ENCODE peak calls at places on chromosomes 6 and 20, in ten cellular contexts. B is H9; H is upper lobe of right lung; V is CD8-positive, alpha-beta T cell; Y is pancreas; I is adrenal gland; Q is left lung; C is tibial artery; K is dorsolateral prefrontal cortex; L is ovary. W is an unnamed sample.

GRCh38 chr6:45378324-45378926 is 691 bp upstream of the SUPT3H start:
- DNase-seq in B (no peak), H (no peak), V (no peak), Y (peak; percentile 68), I (no peak), Q (peak; percentile 43), C (peak; percentile 36), K (peak; percentile 38), L (no peak), W (no peak)

GRCh38 chr6:48765352-48765961 is 654.5 kb upstream of the PTCHD4 start:
- DNase-seq in B (peak; percentile 44), H (no peak), V (no peak), Y (no peak), I (peak; percentile 32), Q (no peak), C (no peak), K (peak; percentile 42), L (no peak), W (peak; percentile 57)

GRCh38 chr6:37190159-37190535 is 20.2 kb downstream of the PIM1 start:
- DNase-seq in B (no peak), H (no peak), V (no peak), Y (no peak), I (no peak), Q (no peak), C (no peak), K (no peak), L (no peak), W (peak; percentile 31)

GRCh38 chr20:23100754-23101107 is 14.6 kb upstream of the CD93 start:
- DNase-seq in B (no peak), H (no peak), V (no peak), Y (no peak), I (no peak), Q (no peak), C (no peak), K (no peak), L (no peak), W (no peak)

GRCh38 chr6:13383280-13384163 is 55.2 kb upstream of the TBC1D7 start:
- DNase-seq in B (no peak), H (no peak), V (no peak), Y (no peak), I (no peak), Q (no peak), C (no peak), K (no peak), L (no peak), W (no peak)

GRCh38 chr20:5767493-5768098 is 17.4 kb downstream of the SHLD1 start:
- DNase-seq in B (no peak), H (no peak), V (no peak), Y (no peak), I (no peak), Q (no peak), C (no peak), K (no peak), L (no peak), W (no peak)

GRCh38 chr6:20168668-20169633 is 43.3 kb downstream of the MBOAT1 start:
- DNase-seq in B (no peak), H (no peak), V (no peak), Y (no peak), I (peak; percentile 46), Q (no peak), C (peak; percentile 47), K (no peak), L (peak; percentile 42), W (no peak)

GRCh38 chr6:124955108-124955851 is 7.0 kb upstream of the RNF217 start:
- DNase-seq in B (no peak), H (no peak), V (no peak), Y (no peak), I (no peak), Q (no peak), C (no peak), K (no peak), L (no peak), W (no peak)

GRCh38 chr6:63672582-63673129 is 37.1 kb downstream of the PHF3 start:
- DNase-seq in B (no peak), H (no peak), V (no peak), Y (no peak), I (no peak), Q (no peak), C (no peak), K (no peak), L (no peak), W (no peak)

GRCh38 chr6:36249010-36249409 is 20.9 kb upstream of the PNPLA1 start:
- DNase-seq in B (no peak), H (no peak), V (no peak), Y (no peak), I (no peak), Q (no peak), C (no peak), K (no peak), L (no peak), W (peak; percentile 14)

GRCh38 chr20:38137441-38138037 is 27.5 kb downstream of the TGM2 start:
- DNase-seq in B (no peak), H (peak; percentile 45), V (no peak), Y (peak; percentile 24), I (no peak), Q (peak; percentile 10), C (no peak), K (no peak), L (no peak), W (no peak)

GRCh38 chr20:61543086-61543485 is 291.0 kb downstream of the CDH4 start:
- DNase-seq in B (no peak), H (no peak), V (no peak), Y (no peak), I (no peak), Q (no peak), C (no peak), K (no peak), L (no peak), W (no peak)

GRCh38 chr6:94636780-94637385 is 940.5 kb upstream of the MANEA start:
- DNase-seq in B (peak; percentile 36), H (no peak), V (no peak), Y (no peak), I (no peak), Q (no peak), C (no peak), K (no peak), L (no peak), W (no peak)

GRCh38 chr6:105087571-105088211 is 92.1 kb downstream of the POPDC3 start:
- DNase-seq in B (no peak), H (no peak), V (no peak), Y (no peak), I (peak; percentile 42), Q (no peak), C (no peak), K (no peak), L (peak; percentile 47), W (peak; percentile 40)

GRCh38 chr20:58087567-58087858 is 140.9 kb downstream of the ANKRD60 start:
- DNase-seq in B (no peak), H (no peak), V (no peak), Y (no peak), I (no peak), Q (no peak), C (no peak), K (no peak), L (no peak), W (no peak)
- TF ChIP-seq CTCF in B (no peak), H (no peak), V (no peak), Y (no peak), I (no peak), Q (no peak), C (no peak), K (no peak), L (no peak), W (no peak)

DNA sequence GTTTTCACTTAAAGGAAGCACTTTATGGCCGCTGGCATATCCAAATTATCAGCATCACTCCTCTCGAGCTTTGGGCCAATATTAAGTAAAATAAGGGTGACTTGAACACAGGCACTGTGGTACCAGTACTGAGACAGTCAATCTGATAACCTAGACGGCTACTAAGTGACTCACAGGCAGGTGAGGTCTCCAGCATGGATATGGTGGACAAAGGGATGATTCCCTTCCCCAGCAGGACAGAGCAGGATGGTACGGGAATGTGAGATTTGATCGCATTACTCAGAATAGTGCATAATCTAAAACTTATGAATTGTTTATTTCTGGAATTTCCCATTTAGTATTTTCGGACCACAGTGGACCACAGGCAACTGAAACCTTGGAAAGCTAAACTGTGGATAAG is 55.7 kb downstream of the TNFRSF21 start:
- DNase-seq in B (no peak), H (no peak), V (no peak), Y (no peak), I (no peak), Q (no peak), C (no peak), K (no peak), L (no peak), W (no peak)
- H3K27ac ChIP-seq in B (no peak overlapping the region), H (no peak overlapping the region), V (no peak overlapping the region), Y (no peak overlapping the region), I (no peak overlapping the region), Q (no peak overlapping the region), C (no peak overlapping the region), K (no peak overlapping the region), L (no peak overlapping the region), W (no peak overlapping the region)

DNA sequence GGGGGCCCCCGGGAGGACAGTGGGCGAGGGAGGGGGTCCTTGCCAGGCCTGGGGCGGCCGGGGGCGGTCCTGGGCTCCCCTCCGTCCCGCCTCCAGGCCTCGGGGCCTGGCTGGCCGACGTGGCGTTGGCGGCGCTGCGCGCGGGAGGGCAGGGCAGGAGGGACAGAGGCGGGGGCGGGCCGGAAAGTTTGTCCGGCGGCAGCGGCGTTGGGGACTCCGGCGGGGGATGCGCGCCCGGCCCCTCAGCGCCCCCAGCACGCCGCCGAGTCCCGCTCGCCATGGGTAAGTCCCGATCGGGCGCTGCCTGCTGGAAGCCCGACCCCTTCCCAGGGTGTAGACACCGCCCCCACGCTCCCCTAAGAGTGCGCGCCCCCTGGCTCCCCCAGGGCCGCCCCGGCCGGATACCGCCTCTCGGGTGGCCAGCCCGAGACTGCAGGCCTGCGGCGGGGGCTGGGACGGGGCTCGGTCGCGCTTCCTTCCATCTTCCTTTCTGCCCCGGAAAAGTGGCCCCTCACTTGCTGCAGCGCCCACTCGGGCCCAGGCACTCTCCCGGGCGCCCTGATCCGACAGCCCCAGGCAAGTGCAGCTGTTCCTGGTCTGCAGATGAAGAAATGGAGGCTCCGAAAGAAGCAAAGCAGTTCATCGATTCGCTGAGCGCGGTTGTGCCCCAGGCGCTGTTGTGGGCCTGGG is at the start of gene SLC2A10:
- DNase-seq in B (peak; percentile 65), H (peak; percentile 87), V (no peak), Y (peak; percentile 88), I (peak; percentile 29), Q (peak; percentile 52), C (peak; percentile 49), K (no peak), L (peak; percentile 60), W (peak; percentile 41)
- TF ChIP-seq CTCF in B (no peak), H (no peak), V (no peak), Y (no peak), I (no peak), Q (no peak), C (no peak), K (no peak), L (no peak), W (no peak)

DNA sequence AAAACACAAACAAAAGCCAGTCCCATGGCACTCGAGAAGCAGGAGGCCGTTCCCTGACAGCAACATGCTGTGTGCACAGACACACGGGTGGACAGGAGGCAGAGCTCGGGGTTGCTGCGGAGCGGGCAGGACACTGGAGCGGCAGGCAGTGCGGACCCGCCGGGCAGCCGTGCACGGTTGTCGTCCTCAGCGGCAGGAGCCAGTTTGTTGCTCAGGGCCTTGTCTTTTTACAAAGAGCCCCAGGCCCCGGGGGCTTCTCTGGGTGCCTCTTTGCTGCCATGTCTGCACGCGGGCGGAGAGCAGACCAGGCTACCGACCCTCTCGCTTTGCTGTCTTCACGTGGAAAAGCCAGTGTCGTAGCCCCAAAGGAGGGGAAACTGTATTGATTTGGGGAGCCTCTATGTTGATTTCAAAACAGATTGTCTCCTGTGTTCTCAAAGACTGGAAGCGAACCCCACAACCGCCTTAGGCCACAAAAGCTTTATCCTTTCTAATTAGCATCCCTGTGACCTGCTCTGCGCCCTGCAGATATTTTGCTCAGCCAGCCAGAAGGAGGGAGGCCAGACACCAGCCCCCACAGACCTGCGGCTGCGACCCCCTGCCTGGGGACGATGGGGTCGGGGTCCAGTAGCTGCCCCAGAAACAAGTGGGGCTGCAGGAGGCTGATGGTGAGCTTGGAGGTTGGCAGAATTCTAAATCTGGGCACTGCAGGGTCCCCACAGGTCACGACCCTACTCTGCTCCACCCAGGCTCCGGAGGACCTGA is 50.2 kb downstream of the ERMARD start:
- DNase-seq in B (peak; percentile 32), H (no peak), V (no peak), Y (no peak), I (no peak), Q (no peak), C (no peak), K (no peak), L (no peak), W (no peak)
- H3K27ac ChIP-seq in B (no peak overlapping the region), H (no peak overlapping the region), V (no peak overlapping the region), Y (peak overlapping the region; percentile 62), I (no peak overlapping the region), Q (no peak overlapping the region), C (no peak overlapping the region), K (no peak overlapping the region), L (no peak overlapping the region), W (no peak overlapping the region)